ENCODE peak calls at places on chromosomes 4 and X, in seven cellular contexts. X, T, C, G, W, P and A are unnamed samples.

GRCh38 chr4:160318567-160319220 is 1215.8 kb downstream of the RAPGEF2 start:
- DNase-seq in W (no peak), T (no peak), G (no peak), P (no peak), X (no peak), C (no peak), A (no peak)

GRCh38 chr4:156609421-156609820 is 362.2 kb downstream of the PDGFC start:
- DNase-seq in C (no peak), G (no peak), W (no peak), T (no peak), X (no peak), P (no peak), A (no peak)

GRCh38 chr4:5992171-5993062 is 25.8 kb downstream of the C4orf50 start:
- DNase-seq in C (no peak), T (no peak), P (no peak), X (no peak), W (no peak), G (no peak), A (no peak)

GRCh38 chr4:113784497-113785254 is 23.1 kb upstream of the CAMK2D start:
- DNase-seq in P (no peak), C (peak), T (no peak), X (peak), W (no peak), G (no peak), A (no peak)

GRCh38 chr4:153577053-153577452 is 107.0 kb upstream of the TLR2 start:
- DNase-seq in C (no peak), T (no peak), X (no peak), P (no peak), G (no peak), W (no peak), A (no peak)

GRCh38 chr4:86960557-86960959 is 25.7 kb downstream of the AFF1 start:
- DNase-seq in X (no peak), G (no peak), C (peak), P (no peak), W (no peak), T (no peak), A (no peak)

GRCh38 chr4:119498520-119498919 is 130.1 kb downstream of the PDE5A start:
- DNase-seq in X (no peak), W (no peak), T (peak), P (no peak), G (no peak), C (peak), A (no peak)

GRCh38 chr4:67659065-67659464 is 41.9 kb downstream of the UBA6 start:
- DNase-seq in G (no peak), P (no peak), X (no peak), T (no peak), C (no peak), W (no peak), A (no peak)

GRCh38 chrX:24259544-24260240 is 54.2 kb downstream of the SUPT20HL2 start:
- DNase-seq in C (peak), T (peak), P (peak), X (peak), G (no peak), W (peak), A (peak)